ENCODE peak calls at places on chromosomes 4 and X, in five cellular contexts. L, G, O, Y and T are unnamed samples.

GRCh38 chrX:149570668-149571067 is 16.6 kb downstream of the MAGEA9B start:
- DNase-seq in O (no peak), G (no peak), Y (peak), L (peak), T (peak)

GRCh38 chrX:119095936-119096335 is 23.1 kb downstream of the CT47C1 start:
- DNase-seq in G (no peak), Y (no peak), L (no peak), O (no peak), T (no peak)

GRCh38 chrX:20654596-20655106 is 387.9 kb upstream of the RPS6KA3 start:
- DNase-seq in O (no peak), Y (no peak), L (no peak), G (no peak), T (no peak)

GRCh38 chr4:68780232-68780631 is 35.6 kb upstream of the UGT2B10 start:
- DNase-seq in G (no peak), O (no peak), L (no peak), Y (no peak), T (no peak)

GRCh38 chrX:13265549-13266132 is 54.2 kb downstream of the ATXN3L start:
- DNase-seq in O (no peak), L (no peak), Y (no peak), G (no peak), T (no peak)

GRCh38 chrX:154368630-154369452 is 5.6 kb downstream of the FLNA start:
- DNase-seq in G (peak), O (peak), Y (peak), L (peak), T (peak)

GRCh38 chr4:175947117-175947722 is 118.4 kb upstream of the WDR17 start:
- DNase-seq in G (peak), Y (peak), O (no peak), L (peak), T (peak)

GRCh38 chrX:74321191-74321590 is 17.2 kb downstream of the ZCCHC13 start:
- DNase-seq in O (no peak), G (no peak), L (no peak), Y (no peak), T (no peak)

GRCh38 chr4:92234393-92235176 is 69.2 kb upstream of the GRID2 start:
- DNase-seq in L (peak), Y (peak), G (peak), O (no peak), T (peak)

GRCh38 chr4:53885668-53886067 is 178.7 kb downstream of the CHIC2 start:
- DNase-seq in L (no peak), Y (no peak), O (no peak), G (no peak), T (no peak)

GRCh38 chrX:40146471-40147398 is 49.0 kb upstream of the BCOR start:
- DNase-seq in L (no peak), O (no peak), G (peak), Y (peak), T (no peak)
- H3K4me3 ChIP-seq in L (peak), O (no peak), G (peak), Y (peak), T (peak)

DNA sequence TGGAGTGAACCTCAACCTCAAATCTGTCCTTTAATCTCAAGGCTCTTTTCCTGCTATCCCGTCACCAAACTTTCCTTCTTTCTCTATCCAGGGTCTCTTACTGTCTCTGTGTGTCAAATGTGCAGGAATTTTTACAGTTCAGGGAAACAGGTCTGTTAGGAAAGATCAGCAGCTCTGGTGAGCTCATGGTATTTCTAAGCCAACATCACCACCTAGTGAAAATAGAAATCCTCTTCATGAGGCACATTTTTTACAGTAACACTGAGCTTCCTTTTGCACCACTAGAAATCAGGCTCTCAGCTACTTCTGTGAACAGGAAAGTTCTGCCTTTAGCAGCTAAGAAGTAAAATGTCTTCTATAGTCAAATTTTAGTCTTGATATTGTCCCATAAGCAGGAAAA is 39.6 kb downstream of the NUDT11 start:
- DNase-seq in Y (no peak), L (no peak), O (no peak), G (peak), T (no peak)
- TF ChIP-seq CTCF in Y (no peak), L (no peak), O (no peak), G (peak), T (peak)

DNA sequence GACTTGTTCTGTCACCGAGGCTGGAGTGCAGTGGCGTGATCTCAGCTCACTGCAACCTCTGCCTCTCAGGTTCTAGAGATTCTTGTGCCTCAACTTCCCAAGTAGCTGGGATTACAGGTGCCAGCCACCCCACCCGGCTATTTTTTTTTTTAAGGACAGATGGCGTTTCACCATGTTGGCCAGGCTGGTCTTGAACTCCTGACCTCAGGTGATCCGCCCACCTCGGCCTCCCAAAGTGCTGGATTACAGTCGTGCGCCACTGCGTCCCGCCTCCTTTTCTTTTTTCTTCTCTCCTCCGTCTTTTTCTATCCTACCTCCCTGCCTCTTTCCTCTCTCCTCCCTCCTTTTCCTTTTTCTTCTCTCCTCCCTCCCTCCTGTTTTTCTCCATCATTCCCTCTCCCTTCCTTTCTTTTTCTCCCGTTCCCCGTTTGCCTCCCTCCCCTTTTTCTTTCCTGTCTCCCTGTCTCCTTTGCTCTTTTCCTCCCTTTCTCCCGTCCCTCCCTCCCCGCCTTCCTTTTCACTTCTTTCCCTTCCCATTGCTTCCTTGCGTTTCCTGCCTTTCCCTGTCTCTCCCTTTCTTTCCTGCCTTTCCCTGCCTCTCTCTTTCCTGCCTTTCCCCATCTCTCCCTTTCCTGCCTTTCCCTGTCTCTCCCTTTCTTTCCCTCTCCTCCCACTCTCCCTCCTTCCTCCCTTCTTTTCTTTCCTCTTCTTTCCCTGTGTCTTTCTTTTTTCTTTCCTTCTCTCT is 2.1 kb upstream of the SLC25A6 start:
- DNase-seq in Y (no peak), L (no peak), G (no peak), O (no peak), T (no peak)
- H3K4me3 ChIP-seq in Y (no peak), L (peak), G (peak), O (peak), T (no peak)

DNA sequence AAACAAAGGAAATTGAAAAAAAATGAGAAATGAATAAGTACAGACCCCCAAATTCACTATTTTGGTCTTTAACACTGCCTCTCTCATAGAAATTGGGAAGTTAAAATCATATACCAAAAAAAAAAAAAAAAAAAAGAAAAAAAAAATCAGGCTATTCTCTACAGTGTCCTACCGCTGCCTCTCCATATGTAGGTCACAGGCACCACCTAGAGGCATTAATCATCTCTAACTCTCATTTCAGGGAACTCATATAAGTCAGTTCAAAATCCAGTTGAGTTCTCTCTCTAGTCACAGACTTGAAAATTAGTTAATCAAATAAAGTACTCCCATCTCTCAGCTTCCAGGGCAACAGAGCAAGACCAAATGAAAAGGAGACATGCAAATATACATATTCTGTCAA is 47.9 kb downstream of the COX18 start:
- DNase-seq in Y (peak), L (peak), O (no peak), G (peak), T (peak)
- TF ChIP-seq CTCF in Y (peak), L (peak), O (peak), G (peak), T (peak)

DNA sequence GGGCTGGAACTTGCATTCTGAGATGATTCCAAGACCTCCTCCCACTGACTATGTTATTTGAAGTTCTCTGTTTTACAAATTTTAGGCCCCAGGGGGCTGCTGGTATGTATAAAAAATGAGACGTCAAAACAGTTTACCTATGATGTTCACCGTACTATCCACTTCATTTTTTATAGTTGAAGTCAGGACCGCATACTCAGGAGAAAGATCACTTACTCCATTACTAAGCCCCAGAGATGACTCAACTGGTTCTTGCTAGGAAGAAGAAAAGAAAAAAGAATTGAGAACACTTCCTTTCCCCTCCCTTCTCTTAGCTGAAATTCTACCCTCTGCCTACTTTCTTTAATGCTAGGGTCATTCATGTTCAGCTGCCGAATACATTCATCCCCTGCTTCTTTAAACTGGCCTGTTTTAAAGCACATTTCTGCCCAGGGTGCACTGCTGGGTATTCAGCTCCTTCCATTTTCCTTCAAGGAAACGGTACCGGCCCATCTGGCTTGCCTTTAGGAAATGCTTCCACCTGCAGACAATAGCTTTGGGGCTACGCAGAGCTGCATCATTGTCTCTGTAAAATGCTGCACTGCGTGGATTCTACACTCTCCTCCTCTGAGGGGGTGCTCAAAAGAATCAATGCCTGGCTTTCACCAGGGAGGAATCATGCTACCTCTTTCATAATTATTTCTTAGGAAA is 66.2 kb downstream of the IRF2 start:
- DNase-seq in G (peak), Y (peak), L (peak), O (no peak), T (peak)
- H3K4me3 ChIP-seq in G (no peak), Y (no peak), L (no peak), O (no peak), T (no peak)

GRCh38 chrX:51459125-51459524 is 37.3 kb downstream of the NUDT11 start:
- DNase-seq in L (peak), G (peak), Y (peak), O (no peak), T (no peak)
- TF ChIP-seq CTCF in L (peak), G (peak), Y (peak), O (peak), T (peak)

GRCh38 chr4:84482564-84483563 is 16.2 kb downstream of the NKX6-1 start:
- DNase-seq in L (peak), Y (no peak), O (no peak), G (no peak), T (no peak)
- H3K4me3 ChIP-seq in L (peak), Y (no peak), O (no peak), G (no peak), T (peak)

DNA sequence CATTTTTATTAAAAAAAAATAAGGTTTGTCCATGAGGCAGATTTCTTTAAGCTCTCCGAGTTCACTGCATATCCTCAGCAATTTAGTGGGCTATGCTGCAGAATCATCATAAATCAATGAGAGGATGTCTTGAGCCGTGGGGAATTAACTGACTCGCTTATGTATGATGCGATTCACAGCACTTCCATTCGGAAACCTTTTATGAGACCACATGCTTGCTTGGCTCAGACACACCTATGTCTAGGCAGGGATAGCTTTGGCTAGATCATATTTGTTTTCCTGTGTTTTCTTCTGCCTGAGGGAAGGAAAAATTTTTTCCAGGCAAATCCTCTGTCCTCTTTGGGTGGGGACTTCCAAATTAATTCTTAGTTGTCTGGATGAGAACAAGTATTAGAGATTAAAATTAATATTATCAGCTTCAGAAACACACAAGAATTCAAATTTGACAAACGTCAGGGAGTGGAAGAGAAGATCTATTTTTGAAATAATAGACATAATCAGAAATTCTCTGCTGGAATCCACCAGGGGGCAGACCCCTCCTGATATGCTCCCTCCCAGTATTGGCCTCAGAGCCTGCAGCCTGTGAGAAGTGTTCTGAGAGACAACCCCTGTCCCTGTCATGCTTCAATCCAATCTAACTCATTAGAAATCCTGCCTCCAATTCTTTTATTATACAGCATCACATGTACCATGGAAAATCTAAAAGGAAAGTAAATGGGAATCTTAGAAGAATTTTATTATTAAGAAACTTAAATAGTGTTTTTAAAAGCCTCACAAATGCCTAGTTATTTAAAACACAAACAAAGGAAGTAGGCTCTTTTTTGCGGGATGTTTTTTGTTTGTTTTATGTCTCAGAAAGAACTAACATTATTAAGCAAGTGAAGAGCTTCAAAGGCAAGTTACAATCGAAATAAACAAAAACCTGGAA is 345.1 kb upstream of the TACR3 start:
- DNase-seq in L (peak), O (no peak), Y (no peak), G (peak), T (no peak)
- TF ChIP-seq CTCF in L (peak), O (peak), Y (no peak), G (peak), T (no peak)